ENCODE peak calls at places on chromosomes 1 and 21, in four cellular contexts. Y is A549, L is WTC11, O is K562. B is an unnamed sample.

GRCh38 chr1:226820935-226821718 is 49.3 kb upstream of the PSEN2 start:
- DNase-seq in Y (peak; percentile 48), L (no peak), O (peak; percentile 26), B (no peak)

GRCh38 chr21:14617836-14618235 is 71.7 kb upstream of the SAMSN1 start:
- DNase-seq in Y (no peak), L (no peak), O (no peak), B (no peak)

GRCh38 chr1:201348211-201348566 is 29.3 kb downstream of the TNNT2 start:
- DNase-seq in Y (peak; percentile 92), L (peak; percentile 81), O (peak; percentile 72), B (peak; percentile 26)

GRCh38 chr1:56284933-56285332 is 294.4 kb downstream of the PLPP3 start:
- DNase-seq in Y (peak; percentile 9), L (no peak), O (no peak), B (peak; percentile 83)

GRCh38 chr1:94481473-94481933 is 60.1 kb downstream of the F3 start:
- DNase-seq in Y (peak; percentile 37), L (peak; percentile 47), O (peak; percentile 65), B (peak; percentile 62)

GRCh38 chr1:194929376-194929775 is 1678.9 kb downstream of the KCNT2 start:
- DNase-seq in Y (no peak), L (no peak), O (no peak), B (no peak)

GRCh38 chr1:111739984-111740765 is 980 bp upstream of the INKA2 start:
- DNase-seq in Y (peak; percentile 35), L (peak; percentile 90), O (peak; percentile 20), B (no peak)

GRCh38 chr1:204036882-204037645 is 35.9 kb upstream of the SOX13 start:
- DNase-seq in Y (no peak), L (no peak), O (no peak), B (no peak)

GRCh38 chr1:78472251-78472620 is 18.5 kb upstream of the PTGFR start:
- DNase-seq in Y (no peak), L (no peak), O (no peak), B (no peak)

GRCh38 chr21:35437941-35438340 is 388.8 kb upstream of the RUNX1 start:
- DNase-seq in Y (no peak), L (no peak), O (no peak), B (no peak)

GRCh38 chr1:16145988-16146887 is 9.6 kb downstream of the EPHA2 start:
- DNase-seq in Y (peak; percentile 82), L (peak; percentile 89), O (peak; percentile 98), B (peak; percentile 90)

GRCh38 chr1:4978660-4979390 is 324.4 kb downstream of the AJAP1 start:
- DNase-seq in Y (no peak), L (no peak), O (no peak), B (no peak)

GRCh38 chr1:228015276-228016180 is 8.7 kb downstream of the WNT3A start:
- DNase-seq in Y (peak; percentile 48), L (peak; percentile 8), O (no peak), B (no peak)

GRCh38 chr1:85048296-85049064 is at the start of gene MCOLN3:
- DNase-seq in Y (peak; percentile 17), L (peak; percentile 68), O (peak; percentile 28), B (no peak)

GRCh38 chr1:151875419-151876097 is 22.0 kb upstream of the THEM5 start:
- DNase-seq in Y (no peak), L (no peak), O (no peak), B (no peak)

GRCh38 chr1:59116920-59117542 is 179.9 kb upstream of the FGGY start:
- DNase-seq in Y (no peak), L (peak; percentile 35), O (peak; percentile 12), B (no peak)

GRCh38 chr1:35452086-35452485 is 105.1 kb downstream of the KIAA0319L start:
- DNase-seq in Y (no peak), L (no peak), O (no peak), B (no peak)

GRCh38 chr1:78619446-78619802 is 824 bp upstream of the IFI44L start:
- DNase-seq in Y (no peak), L (no peak), O (no peak), B (no peak)

GRCh38 chr1:221724931-221725605 is 16.8 kb downstream of the DUSP10 start:
- DNase-seq in Y (no peak), L (no peak), O (no peak), B (no peak)

GRCh38 chr1:221725683-221726330 is 16.1 kb downstream of the DUSP10 start:
- DNase-seq in Y (no peak), L (no peak), O (no peak), B (no peak)

GRCh38 chr1:221723918-221724263 is 18.0 kb downstream of the DUSP10 start:
- DNase-seq in Y (no peak), L (no peak), O (no peak), B (no peak)

GRCh38 chr1:221722254-221723017 is 19.5 kb downstream of the DUSP10 start:
- DNase-seq in Y (no peak), L (no peak), O (no peak), B (no peak)

DNA sequence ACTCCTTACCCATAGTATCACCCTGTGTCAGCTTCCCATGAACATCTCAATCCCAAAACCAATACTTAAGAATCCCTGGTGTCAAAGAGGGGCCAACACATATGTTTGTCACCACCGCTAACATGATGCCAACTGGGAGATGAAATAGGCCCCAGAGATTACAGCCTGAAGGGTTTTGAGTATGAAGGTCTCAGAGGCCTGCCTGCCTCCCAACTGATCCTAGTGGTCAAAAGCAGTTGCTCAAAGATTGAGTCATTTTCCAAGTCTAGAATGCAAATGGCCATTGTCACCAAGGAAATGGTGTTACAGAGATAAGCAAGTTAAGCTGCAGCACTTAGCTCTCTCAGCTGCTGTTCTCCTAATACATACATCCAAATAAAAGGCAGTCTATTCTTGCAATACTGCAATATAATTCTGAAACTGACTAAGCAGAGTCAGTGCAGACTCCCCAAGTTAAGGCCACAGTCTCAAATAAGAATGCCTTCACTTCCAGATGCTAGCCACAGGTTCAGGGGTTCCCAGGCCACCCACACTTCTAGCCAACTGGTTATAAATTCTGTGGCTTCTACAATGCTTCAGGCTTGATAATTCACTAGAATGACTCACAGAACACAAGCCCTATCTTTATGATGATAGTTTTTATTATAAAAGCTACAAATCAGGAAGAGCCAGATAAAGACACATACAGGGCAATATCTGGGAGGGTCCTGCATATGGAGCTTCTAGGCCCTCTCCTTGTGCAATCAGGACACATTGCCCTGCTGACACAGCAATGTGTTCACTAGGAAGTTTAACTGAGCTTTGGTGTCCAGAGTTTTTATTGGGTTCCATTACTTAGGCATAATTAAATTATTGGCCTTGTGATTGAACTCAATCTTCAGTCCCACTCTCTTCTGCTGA is 18.6 kb downstream of the DUSP10 start:
- DNase-seq in Y (no peak), L (no peak), O (peak; percentile 84), B (no peak)
- TF ChIP-seq NR3C1 in Y (no peak), L (no peak), O (no peak), B (no peak)

DNA sequence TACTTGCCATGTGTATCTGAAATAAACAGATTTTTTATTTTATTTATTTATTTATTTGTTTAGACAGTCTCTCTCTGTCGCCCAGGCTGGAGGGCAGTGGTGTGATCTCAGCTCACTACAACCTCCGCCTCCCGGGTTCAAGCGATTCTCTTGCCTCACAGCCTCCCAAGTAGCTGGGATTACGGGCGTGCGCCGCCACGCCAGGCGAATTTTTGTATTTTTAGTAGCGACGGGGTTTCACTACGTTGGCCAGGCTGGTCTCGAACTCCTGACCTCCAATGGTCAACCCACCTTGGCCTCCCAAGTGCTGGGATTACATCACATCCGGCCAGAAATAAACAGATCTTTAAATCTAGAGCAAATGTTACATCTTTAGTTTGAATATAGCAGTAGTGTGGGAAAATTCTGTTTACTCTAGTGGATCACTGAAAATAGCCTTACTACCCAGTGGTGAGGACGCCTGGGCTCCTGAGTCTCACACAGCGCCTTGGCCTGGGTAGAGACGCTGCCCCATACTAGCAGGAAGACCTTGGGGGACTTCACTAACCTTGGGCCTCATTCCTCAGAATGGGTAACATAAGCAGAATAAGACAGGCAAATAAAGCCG is 709 bp downstream of the GART start:
- DNase-seq in Y (no peak), L (no peak), O (peak; percentile 75), B (peak; percentile 24)
- TF ChIP-seq NR3C1 in Y (no peak), L (no peak), O (no peak), B (no peak)

GRCh38 chr1:113943028-113943811 is 14.1 kb downstream of the HIPK1 start:
- DNase-seq in Y (no peak), L (no peak), O (no peak), B (no peak)
- TF ChIP-seq NR3C1 in Y (no peak), L (no peak), O (no peak), B (no peak)

GRCh38 chr1:188669715-188670114 is 1807.9 kb downstream of the BRINP3 start:
- DNase-seq in Y (no peak), L (no peak), O (no peak), B (no peak)

GRCh38 chr1:188672153-188672552 is 1805.5 kb downstream of the BRINP3 start:
- DNase-seq in Y (no peak), L (no peak), O (no peak), B (no peak)

GRCh38 chr1:188670837-188671236 is 1806.8 kb downstream of the BRINP3 start:
- DNase-seq in Y (no peak), L (no peak), O (no peak), B (peak; percentile 4)

GRCh38 chr1:188665477-188665876 is 1812.2 kb downstream of the BRINP3 start:
- DNase-seq in Y (no peak), L (no peak), O (no peak), B (no peak)

GRCh38 chr1:188668083-188668482 is 1809.6 kb downstream of the BRINP3 start:
- DNase-seq in Y (no peak), L (no peak), O (no peak), B (peak; percentile 1)
- TF ChIP-seq NR3C1 in Y (no peak), L (no peak), O (no peak), B (no peak)

GRCh38 chr1:92903765-92904164 is 57.5 kb downstream of the DIPK1A start:
- DNase-seq in Y (no peak), L (no peak), O (no peak), B (no peak)

GRCh38 chr1:92909321-92909720 is 51.9 kb downstream of the DIPK1A start:
- DNase-seq in Y (no peak), L (no peak), O (no peak), B (no peak)

GRCh38 chr1:92910081-92910480 is 51.2 kb downstream of the DIPK1A start:
- DNase-seq in Y (no peak), L (no peak), O (no peak), B (no peak)

GRCh38 chr1:92913093-92913819 is 48.0 kb downstream of the DIPK1A start:
- DNase-seq in Y (no peak), L (no peak), O (no peak), B (no peak)

DNA sequence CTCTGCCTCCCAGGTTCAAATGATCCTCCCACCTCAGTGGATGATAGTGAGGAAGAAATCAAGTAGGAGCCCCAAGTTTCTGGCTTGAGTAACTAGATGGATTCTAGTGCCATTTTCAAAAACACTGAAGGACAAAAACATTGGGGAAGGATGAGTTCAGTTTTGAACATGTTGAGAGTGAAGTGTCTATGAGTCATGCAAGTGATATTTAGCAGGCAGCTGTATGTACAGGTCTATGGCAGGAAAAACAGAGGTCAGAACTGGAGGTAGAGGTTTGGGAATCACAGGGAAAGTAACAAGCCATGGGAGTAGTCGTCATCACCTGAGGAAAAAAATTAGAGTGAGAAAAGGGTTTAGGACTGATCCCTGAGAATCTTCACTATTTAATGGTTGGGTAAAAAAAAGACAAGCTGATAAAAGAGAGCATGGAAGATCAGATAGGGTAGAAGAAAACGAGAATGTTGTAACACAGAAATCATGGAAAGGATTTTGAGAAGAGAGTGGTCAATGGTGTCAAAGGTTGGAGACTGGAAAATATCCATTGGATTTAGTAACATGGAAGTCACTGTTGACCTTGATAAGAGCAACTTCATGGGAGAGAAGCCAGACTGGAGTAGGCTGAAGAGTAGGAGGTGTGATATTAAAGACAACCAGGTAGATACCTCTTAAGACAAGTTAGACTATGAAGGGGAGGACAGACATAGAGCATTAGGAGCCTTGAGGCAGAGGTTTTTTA is 53.1 kb downstream of the DIPK1A start:
- DNase-seq in Y (no peak), L (no peak), O (no peak), B (no peak)
- TF ChIP-seq NR3C1 in Y (no peak), L (no peak), O (no peak), B (no peak)

GRCh38 chr1:239723821-239724367 is 337.5 kb downstream of the CHRM3 start:
- DNase-seq in Y (no peak), L (no peak), O (no peak), B (no peak)
- TF ChIP-seq NR3C1 in Y (no peak), L (no peak), O (no peak), B (no peak)